ENCODE peak calls at places on chromosomes 1 and 21, in four cellular contexts. O, F, V and B are unnamed samples. For H3K4me1, the result is how much of the 10 kb centered on the place peaks cover.

GRCh38 chr1:112267929-112268328 is 128.1 kb upstream of the CTTNBP2NL start:
- DNase-seq in V (no peak), F (no peak), O (peak), B (no peak)

GRCh38 chr1:155934933-155935590 is 849 bp upstream of the KHDC4 start:
- DNase-seq in O (no peak), F (no peak), V (no peak), B (no peak)

GRCh38 chr1:156458181-156458503 is 42.4 kb downstream of the MEF2D start:
- DNase-seq in O (no peak), V (no peak), F (no peak), B (no peak)

GRCh38 chr1:168190284-168190884 is 11.6 kb downstream of the TIPRL start:
- DNase-seq in F (no peak), V (no peak), O (no peak), B (no peak)

GRCh38 chr1:156852414-156852874 is 6.5 kb downstream of the INSRR start:
- DNase-seq in V (no peak), O (peak), F (no peak), B (no peak)

GRCh38 chr1:75203415-75204277 is 69.5 kb downstream of the LHX8 start:
- DNase-seq in V (no peak), O (no peak), F (no peak), B (no peak)

GRCh38 chr1:186680031-186681012 is at the start of gene PTGS2:
- DNase-seq in F (peak), O (peak), V (no peak), B (no peak)

GRCh38 chr1:3372317-3372716 is 82.1 kb upstream of the ARHGEF16 start:
- DNase-seq in V (no peak), F (no peak), O (no peak), B (no peak)

GRCh38 chr1:6873298-6874015 is 88.2 kb downstream of the CAMTA1 start:
- DNase-seq in V (no peak), F (no peak), O (no peak), B (no peak)

GRCh38 chr1:29551536-29551935 is 315.2 kb downstream of the PTPRU start:
- DNase-seq in V (no peak), F (no peak), O (no peak), B (no peak)

GRCh38 chr1:225480825-225481434 is 53.1 kb upstream of the LBR start:
- DNase-seq in F (no peak), V (peak), O (no peak), B (peak)

GRCh38 chr1:226990133-226990716 is 50.1 kb downstream of the COQ8A start:
- DNase-seq in V (peak), O (no peak), F (no peak), B (peak)

GRCh38 chr1:197917813-197918646 is 858 bp downstream of the LHX9 start:
- DNase-seq in V (no peak), O (peak), F (no peak), B (no peak)

DNA sequence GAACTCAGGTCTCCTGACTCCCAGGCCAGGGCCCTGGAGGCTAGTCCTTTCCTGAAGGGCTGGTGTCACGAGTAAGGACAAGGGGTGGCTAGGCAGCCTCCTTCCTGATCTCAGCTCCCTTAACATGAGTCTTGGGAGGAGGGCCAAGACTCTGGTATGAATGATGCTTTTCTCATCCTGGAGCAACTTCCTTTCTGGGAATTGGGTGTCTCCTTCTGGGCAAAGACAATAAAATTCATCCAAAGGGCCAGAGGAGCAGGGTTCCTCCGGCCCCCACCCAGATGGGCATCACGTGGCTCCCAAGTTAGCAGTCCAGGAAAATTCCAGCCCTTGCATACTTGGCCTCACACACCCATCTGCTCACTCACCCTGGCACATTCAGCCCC is at the start of gene FAM167B:
- DNase-seq in O (peak), V (no peak), F (no peak), B (no peak)
- H3K4me1 ChIP-seq in O (half or more), V (half or more), F (under half), B (under half)

GRCh38 chr1:202081992-202082391 is 40.7 kb upstream of the GPR37L1 start:
- DNase-seq in V (no peak), O (no peak), F (no peak), B (no peak)

GRCh38 chr1:202084791-202085681 is 37.7 kb upstream of the GPR37L1 start:
- DNase-seq in O (no peak), V (no peak), F (no peak), B (no peak)

GRCh38 chr1:202088216-202088615 is 34.5 kb upstream of the GPR37L1 start:
- DNase-seq in V (no peak), O (no peak), F (no peak), B (no peak)

GRCh38 chr1:202086579-202087350 is 36.0 kb upstream of the GPR37L1 start:
- DNase-seq in F (no peak), O (peak), V (no peak), B (no peak)

GRCh38 chr1:202085682-202086373 is 36.9 kb upstream of the GPR37L1 start:
- DNase-seq in F (no peak), V (no peak), O (peak), B (no peak)
- H3K4me3 ChIP-seq in F (no peak), V (no peak), O (no peak), B (no peak)

GRCh38 chr1:223141021-223141420 is 2.0 kb downstream of the TLR5 start:
- DNase-seq in O (no peak), F (no peak), V (no peak), B (no peak)
- H3K4me1 ChIP-seq in O (under half), F (under half), V (under half), B (under half)

GRCh38 chr1:200432586-200432985 is 22.8 kb upstream of the ZNF281 start:
- DNase-seq in V (no peak), O (no peak), F (no peak), B (no peak)
- H3K4me3 ChIP-seq in V (no peak), O (no peak), F (no peak), B (no peak)

GRCh38 chr1:207959995-207960745 is 49.2 kb upstream of the CD34 start:
- DNase-seq in F (no peak), V (no peak), O (no peak), B (no peak)
- H3K4me1 ChIP-seq in F (under half), V (under half), O (half or more), B (under half)

GRCh38 chr1:243447844-243448243 is 192.0 kb downstream of the SDCCAG8 start:
- DNase-seq in V (no peak), O (no peak), F (no peak), B (no peak)
- H3K4me3 ChIP-seq in V (no peak), O (no peak), F (no peak), B (no peak)

DNA sequence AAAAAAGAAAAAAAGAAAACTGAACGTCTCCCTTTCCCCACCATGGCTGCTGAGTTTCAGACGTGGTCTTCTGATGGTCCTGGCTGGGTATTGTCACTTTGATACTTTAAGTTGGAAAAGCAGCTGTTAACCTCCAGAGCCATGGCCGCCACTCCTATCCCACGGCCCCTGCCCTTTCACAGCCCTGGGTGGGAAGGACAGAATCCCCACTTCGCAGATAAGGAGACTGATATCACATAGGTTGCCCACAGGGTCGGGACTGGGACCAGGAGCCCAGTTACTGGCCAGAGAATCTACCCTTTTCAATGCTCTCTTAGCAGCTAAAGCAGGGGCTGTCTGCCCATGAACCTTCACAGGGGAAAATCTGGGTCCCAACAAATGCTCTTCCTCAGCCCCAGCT is 16.8 kb downstream of the BMP8A start:
- DNase-seq in V (no peak), F (no peak), O (no peak), B (no peak)
- H3K4me1 ChIP-seq in V (under half), F (under half), O (under half), B (under half)

DNA sequence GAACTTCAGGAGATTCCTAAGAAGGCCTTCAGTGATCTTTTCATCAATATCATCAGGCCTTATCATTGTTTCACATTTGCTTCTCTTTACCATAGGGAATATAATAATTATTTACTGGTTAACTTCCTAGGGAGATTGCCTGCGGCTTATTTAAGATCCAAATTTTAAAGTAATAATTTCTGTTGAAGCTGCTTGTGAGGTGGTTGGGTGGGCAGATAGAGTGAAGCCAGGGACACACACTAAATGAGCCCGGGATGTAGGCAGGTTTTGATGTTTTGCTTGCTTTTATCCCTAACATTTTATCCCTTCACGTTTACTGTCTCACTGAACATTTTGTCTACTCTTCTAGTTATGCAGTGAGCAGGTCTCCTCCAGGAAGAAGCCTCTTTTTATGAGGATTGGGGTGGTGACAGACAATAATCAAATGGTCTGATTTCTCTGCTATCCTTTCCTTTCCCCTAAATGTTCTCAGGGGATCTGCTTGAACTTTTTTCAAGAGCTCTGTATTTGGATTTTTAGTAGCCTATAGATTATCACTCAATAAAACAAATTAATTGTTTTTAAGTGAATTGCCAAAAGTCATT is 164.7 kb downstream of the RUNX1 start:
- DNase-seq in V (no peak), F (no peak), O (no peak), B (no peak)
- H3K4me3 ChIP-seq in V (no peak), F (peak), O (no peak), B (peak)

DNA sequence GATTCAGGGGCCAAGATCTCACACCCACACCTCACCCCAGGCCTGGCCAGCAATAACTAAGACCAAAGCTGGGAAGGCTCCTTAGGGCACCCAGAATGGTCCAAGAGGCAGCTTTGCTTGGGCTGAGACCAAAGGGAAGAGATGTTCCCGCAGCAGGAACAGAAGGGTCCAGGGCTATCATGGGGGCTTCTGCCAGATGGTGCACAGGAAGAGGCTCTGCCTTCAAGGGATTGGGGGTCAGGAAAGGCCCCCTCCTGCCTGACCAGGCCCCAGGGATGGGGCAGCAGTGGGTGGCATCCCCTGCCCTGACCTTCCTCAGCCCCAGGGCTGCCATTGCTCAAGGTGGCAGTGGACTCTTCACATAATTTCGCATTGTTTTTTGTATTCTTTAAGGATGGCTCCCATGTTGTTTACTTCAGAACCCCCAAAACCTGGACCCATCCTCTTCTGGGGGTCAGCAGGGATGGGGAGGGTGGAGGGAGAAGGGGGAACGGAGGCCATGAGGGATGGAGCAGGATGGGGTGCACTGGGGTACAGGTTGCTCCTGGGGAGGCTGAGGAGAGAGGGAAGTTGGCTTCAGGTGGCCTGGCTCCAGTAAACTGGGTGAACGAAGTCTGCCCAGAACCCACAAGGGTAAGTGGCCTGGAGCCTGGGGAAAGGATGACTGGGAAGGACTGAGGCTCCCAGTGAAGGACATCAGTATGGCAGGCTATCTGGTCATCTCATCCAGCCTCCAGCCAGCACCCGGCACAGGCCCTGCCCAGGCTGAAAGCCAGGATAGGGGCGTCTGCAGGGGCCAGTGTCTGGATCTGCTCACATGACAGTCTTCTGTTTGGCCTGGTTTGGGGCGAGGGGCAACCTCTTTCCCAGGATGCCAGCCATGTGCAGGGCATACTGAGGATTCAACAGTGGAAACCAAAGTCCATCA is 2.6 kb upstream of the NADK start:
- DNase-seq in O (no peak), V (no peak), F (no peak), B (no peak)
- H3K4me1 ChIP-seq in O (half or more), V (half or more), F (under half), B (half or more)

GRCh38 chr21:16073571-16073970 is 343.8 kb downstream of the USP25 start:
- DNase-seq in F (no peak), O (no peak), V (no peak), B (no peak)

GRCh38 chr21:16072692-16073091 is 342.9 kb downstream of the USP25 start:
- DNase-seq in O (no peak), F (no peak), V (no peak), B (no peak)

GRCh38 chr21:16071082-16071481 is 341.3 kb downstream of the USP25 start:
- DNase-seq in F (no peak), V (no peak), O (peak), B (no peak)

GRCh38 chr21:16071761-16072160 is 342.0 kb downstream of the USP25 start:
- DNase-seq in F (no peak), O (no peak), V (no peak), B (no peak)

GRCh38 chr21:16072176-16072575 is 342.4 kb downstream of the USP25 start:
- DNase-seq in V (no peak), O (no peak), F (no peak), B (no peak)
- H3K4me3 ChIP-seq in V (no peak), O (no peak), F (no peak), B (no peak)